ENCODE peak calls at places on chromosome 4, in five cellular contexts. J is natural killer cell; B is bronchial epithelial cell; D is effector CD4-positive, alpha-beta T cell; H is stimulated activated naive CD4-positive, alpha-beta T cell. G is an unnamed sample.

GRCh38 chr4:123323998-123324397 is 72.6 kb upstream of the SPRY1 start:
- DNase-seq in J (no peak), B (no peak), D (no peak), H (no peak), G (no peak)

GRCh38 chr4:26122690-26123089 is 198.1 kb upstream of the RBPJ start:
- DNase-seq in J (no peak), B (no peak), D (no peak), H (no peak), G (no peak)

GRCh38 chr4:116357758-116358157 is 727.6 kb downstream of the TRAM1L1 start:
- DNase-seq in J (no peak), B (peak; percentile 39), D (no peak), H (no peak), G (peak; percentile 33)

GRCh38 chr4:168924648-168925047 is 85.4 kb downstream of the CBR4 start:
- DNase-seq in J (no peak), B (no peak), D (no peak), H (no peak), G (no peak)

GRCh38 chr4:52665592-52665991 is 6.5 kb upstream of the USP46 start:
- DNase-seq in J (no peak), B (peak; percentile 42), D (no peak), H (no peak), G (peak; percentile 9)

GRCh38 chr4:159141193-159141592 is 38.3 kb downstream of the RAPGEF2 start:
- DNase-seq in J (no peak), B (no peak), D (no peak), H (no peak), G (no peak)

GRCh38 chr4:68163754-68164153 is 34.1 kb upstream of the TMPRSS11F start:
- DNase-seq in J (no peak), B (no peak), D (no peak), H (no peak), G (no peak)

GRCh38 chr4:189202869-189203271 is 737.8 kb upstream of the FRG1 start:
- DNase-seq in J (no peak), B (peak; percentile 61), D (no peak), H (no peak), G (peak; percentile 23)

GRCh38 chr4:155809835-155810234 is 51.0 kb downstream of the GUCY1B1 start:
- DNase-seq in J (no peak), B (peak; percentile 76), D (no peak), H (no peak), G (peak; percentile 89)

GRCh38 chr4:153143527-153144348 is 60.5 kb upstream of the TRIM2 start:
- DNase-seq in J (no peak), B (no peak), D (no peak), H (no peak), G (peak; percentile 84)

GRCh38 chr4:159209249-159209648 is 106.4 kb downstream of the RAPGEF2 start:
- DNase-seq in J (no peak), B (no peak), D (no peak), H (no peak), G (no peak)

GRCh38 chr4:24979554-24979953 is 51.2 kb downstream of the LGI2 start:
- DNase-seq in J (no peak), B (peak; percentile 4), D (no peak), H (no peak), G (peak; percentile 16)

GRCh38 chr4:183727482-183727881 is 68.4 kb downstream of the TRAPPC11 start:
- DNase-seq in J (no peak), B (no peak), D (no peak), H (no peak), G (no peak)

GRCh38 chr4:94917146-94917545 is 159.4 kb downstream of the BMPR1B start:
- DNase-seq in J (no peak), B (no peak), D (no peak), H (no peak), G (no peak)

GRCh38 chr4:83734576-83734975 is 198.7 kb downstream of the GPAT3 start:
- DNase-seq in J (no peak), B (no peak), D (no peak), H (no peak), G (no peak)

GRCh38 chr4:81166431-81166830 is 48.6 kb downstream of the PRKG2 start:
- DNase-seq in J (no peak), B (peak; percentile 30), D (no peak), H (no peak), G (no peak)

GRCh38 chr4:53654300-53654758 is 63.0 kb upstream of the LNX1 start:
- DNase-seq in J (no peak), B (peak; percentile 53), D (no peak), H (no peak), G (peak; percentile 72)

GRCh38 chr4:17336986-17337385 is 174.9 kb downstream of the QDPR start:
- DNase-seq in J (no peak), B (no peak), D (no peak), H (no peak), G (no peak)

GRCh38 chr4:14022428-14022827 is 394.9 kb upstream of the BOD1L1 start:
- DNase-seq in J (no peak), B (no peak), D (no peak), H (no peak), G (peak; percentile 15)

GRCh38 chr4:2413821-2414610 is 4.4 kb downstream of the ZFYVE28 start:
- DNase-seq in J (no peak), B (peak; percentile 37), D (no peak), H (no peak), G (no peak)

GRCh38 chr4:147340111-147340510 is 140.8 kb upstream of the EDNRA start:
- DNase-seq in J (no peak), B (peak; percentile 82), D (no peak), H (no peak), G (peak; percentile 70)

GRCh38 chr4:1794809-1795303 is 1.8 kb downstream of the FGFR3 start:
- DNase-seq in J (no peak), B (no peak), D (no peak), H (no peak), G (no peak)

GRCh38 chr4:151659631-151660030 is 101.2 kb downstream of the GATB start:
- DNase-seq in J (no peak), B (no peak), D (no peak), H (no peak), G (no peak)

GRCh38 chr4:108849611-108850406 is 87.0 kb upstream of the ETNPPL start:
- DNase-seq in J (no peak), B (peak; percentile 84), D (no peak), H (no peak), G (peak; percentile 78)

GRCh38 chr4:134001057-134001456 is 200.5 kb downstream of the PABPC4L start:
- DNase-seq in J (no peak), B (peak; percentile 14), D (no peak), H (no peak), G (no peak)

GRCh38 chr4:48896845-48897244 is 9.7 kb downstream of the OCIAD2 start:
- DNase-seq in J (no peak), B (no peak), D (no peak), H (no peak), G (no peak)

GRCh38 chr4:142404191-142404611 is 441.9 kb downstream of the INPP4B start:
- DNase-seq in J (no peak), B (peak; percentile 85), D (no peak), H (peak; percentile 4), G (peak; percentile 73)

GRCh38 chr4:113328514-113328913 is 279.1 kb downstream of the ANK2 start:
- DNase-seq in J (no peak), B (peak; percentile 15), D (no peak), H (no peak), G (peak; percentile 7)

GRCh38 chr4:55447826-55448225 is 52.1 kb downstream of the TMEM165 start:
- DNase-seq in J (no peak), B (no peak), D (no peak), H (no peak), G (no peak)

GRCh38 chr4:88166608-88167007 is 8.2 kb upstream of the ABCG2 start:
- DNase-seq in J (no peak), B (no peak), D (no peak), H (no peak), G (peak; percentile 12)

GRCh38 chr4:1448589-1449420 is 42.6 kb upstream of the NKX1-1 start:
- DNase-seq in J (no peak), B (no peak), D (no peak), H (no peak), G (no peak)

GRCh38 chr4:23788460-23788859 is 101.4 kb downstream of the PPARGC1A start:
- DNase-seq in J (no peak), B (peak; percentile 51), D (no peak), H (no peak), G (peak; percentile 50)

GRCh38 chr4:134777626-134778025 is 576.0 kb upstream of the PABPC4L start:
- DNase-seq in J (no peak), B (peak; percentile 2), D (no peak), H (no peak), G (no peak)

GRCh38 chr4:126766266-126766665 is 866.5 kb upstream of the INTU start:
- DNase-seq in J (no peak), B (no peak), D (no peak), H (no peak), G (no peak)

GRCh38 chr4:76002176-76002575 is 5.1 kb downstream of the CXCL9 start:
- DNase-seq in J (no peak), B (peak; percentile 54), D (no peak), H (no peak), G (no peak)

GRCh38 chr4:83582289-83582756 is 46.4 kb downstream of the GPAT3 start:
- DNase-seq in J (no peak), B (peak; percentile 60), D (no peak), H (no peak), G (peak; percentile 50)

GRCh38 chr4:184310881-184311709 is 93.4 kb upstream of the ENPP6 start:
- DNase-seq in J (no peak), B (no peak), D (no peak), H (no peak), G (no peak)

GRCh38 chr4:84952004-84952403 is 14.5 kb downstream of the WDFY3 start:
- DNase-seq in J (no peak), B (peak; percentile 100), D (no peak), H (no peak), G (peak; percentile 24)